ENCODE peak calls at places on chromosomes 5 and 9, in eight cellular contexts. One of them, this sample, is unnamed.

GRCh38 chr5:157487358-157487757 is 27.3 kb downstream of the NIPAL4 start:
- DNase-seq in NCI-H460: no peak
- DNase-seq in midbrain: no peak
- DNase-seq in activated CD4-positive, alpha-beta T cell treated with anti-CD3 and anti-CD28 coated beads, Interleukin-2, amount 50 U/mL, for 48 hours: no peak
- DNase-seq in GM23338: no peak
- DNase-seq in MCF 10A: no peak
- DNase-seq in iPS-NIHi11: no peak
- DNase-seq in NCI-H2227 treated with DMSO at 0.1 percent for 48 hours: no peak
- DNase-seq in this sample: no peak

GRCh38 chr9:97548379-97548778 is 46.9 kb downstream of the TMOD1 start:
- DNase-seq in midbrain: no peak
- DNase-seq in GM23338: no peak
- DNase-seq in NCI-H460: no peak
- DNase-seq in activated CD4-positive, alpha-beta T cell treated with anti-CD3 and anti-CD28 coated beads, Interleukin-2, amount 50 U/mL, for 48 hours: no peak
- DNase-seq in MCF 10A: no peak
- DNase-seq in iPS-NIHi11: no peak
- DNase-seq in NCI-H2227 treated with DMSO at 0.1 percent for 48 hours: no peak
- DNase-seq in this sample: no peak

GRCh38 chr9:68933434-68934318 is 80.2 kb downstream of the PRKACG start:
- DNase-seq in midbrain: no peak
- DNase-seq in NCI-H2227 treated with DMSO at 0.1 percent for 48 hours: no peak
- DNase-seq in GM23338: no peak
- DNase-seq in MCF 10A: no peak
- DNase-seq in NCI-H460: no peak
- DNase-seq in iPS-NIHi11: no peak
- DNase-seq in activated CD4-positive, alpha-beta T cell treated with anti-CD3 and anti-CD28 coated beads, Interleukin-2, amount 50 U/mL, for 48 hours: no peak
- DNase-seq in this sample: no peak

GRCh38 chr5:59003641-59004040 is 420.8 kb downstream of the RAB3C start:
- DNase-seq in activated CD4-positive, alpha-beta T cell treated with anti-CD3 and anti-CD28 coated beads, Interleukin-2, amount 50 U/mL, for 48 hours: no peak
- DNase-seq in iPS-NIHi11: peak
- DNase-seq in NCI-H2227 treated with DMSO at 0.1 percent for 48 hours: no peak
- DNase-seq in GM23338: peak
- DNase-seq in midbrain: no peak
- DNase-seq in NCI-H460: no peak
- DNase-seq in MCF 10A: no peak
- DNase-seq in this sample: no peak

GRCh38 chr9:133609311-133610098 is at the start of gene FAM163B:
- DNase-seq in activated CD4-positive, alpha-beta T cell treated with anti-CD3 and anti-CD28 coated beads, Interleukin-2, amount 50 U/mL, for 48 hours: peak
- DNase-seq in NCI-H460: peak
- DNase-seq in NCI-H2227 treated with DMSO at 0.1 percent for 48 hours: no peak
- DNase-seq in MCF 10A: no peak
- DNase-seq in GM23338: peak
- DNase-seq in iPS-NIHi11: peak
- DNase-seq in midbrain: peak
- DNase-seq in this sample: no peak

GRCh38 chr5:56934325-56934724 is 17.6 kb downstream of the MIER3 start:
- DNase-seq in activated CD4-positive, alpha-beta T cell treated with anti-CD3 and anti-CD28 coated beads, Interleukin-2, amount 50 U/mL, for 48 hours: no peak
- DNase-seq in midbrain: no peak
- DNase-seq in NCI-H460: no peak
- DNase-seq in NCI-H2227 treated with DMSO at 0.1 percent for 48 hours: no peak
- DNase-seq in MCF 10A: no peak
- DNase-seq in iPS-NIHi11: no peak
- DNase-seq in GM23338: no peak
- DNase-seq in this sample: no peak

GRCh38 chr9:137798901-137799629 is 78.5 kb upstream of the CACNA1B start:
- DNase-seq in NCI-H2227 treated with DMSO at 0.1 percent for 48 hours: no peak
- DNase-seq in MCF 10A: no peak
- DNase-seq in GM23338: no peak
- DNase-seq in NCI-H460: no peak
- DNase-seq in activated CD4-positive, alpha-beta T cell treated with anti-CD3 and anti-CD28 coated beads, Interleukin-2, amount 50 U/mL, for 48 hours: no peak
- DNase-seq in midbrain: no peak
- DNase-seq in iPS-NIHi11: no peak
- DNase-seq in this sample: no peak

GRCh38 chr9:2565676-2566340 is 55.8 kb upstream of the VLDLR start:
- DNase-seq in NCI-H460: no peak
- DNase-seq in GM23338: no peak
- DNase-seq in NCI-H2227 treated with DMSO at 0.1 percent for 48 hours: no peak
- DNase-seq in midbrain: no peak
- DNase-seq in MCF 10A: no peak
- DNase-seq in iPS-NIHi11: no peak
- DNase-seq in activated CD4-positive, alpha-beta T cell treated with anti-CD3 and anti-CD28 coated beads, Interleukin-2, amount 50 U/mL, for 48 hours: no peak
- DNase-seq in this sample: no peak

GRCh38 chr9:12819436-12820185 is 44.8 kb downstream of the LURAP1L start:
- DNase-seq in MCF 10A: peak
- DNase-seq in GM23338: peak
- DNase-seq in NCI-H2227 treated with DMSO at 0.1 percent for 48 hours: no peak
- DNase-seq in midbrain: no peak
- DNase-seq in iPS-NIHi11: peak
- DNase-seq in activated CD4-positive, alpha-beta T cell treated with anti-CD3 and anti-CD28 coated beads, Interleukin-2, amount 50 U/mL, for 48 hours: peak
- DNase-seq in NCI-H460: no peak
- DNase-seq in this sample: no peak

GRCh38 chr5:73344835-73345234 is 103.7 kb downstream of the FOXD1 start:
- DNase-seq in midbrain: no peak
- DNase-seq in activated CD4-positive, alpha-beta T cell treated with anti-CD3 and anti-CD28 coated beads, Interleukin-2, amount 50 U/mL, for 48 hours: no peak
- DNase-seq in MCF 10A: no peak
- DNase-seq in GM23338: no peak
- DNase-seq in iPS-NIHi11: no peak
- DNase-seq in NCI-H460: no peak
- DNase-seq in NCI-H2227 treated with DMSO at 0.1 percent for 48 hours: no peak
- DNase-seq in this sample: no peak

GRCh38 chr5:84255318-84255717 is 129.4 kb downstream of the EDIL3 start:
- DNase-seq in midbrain: no peak
- DNase-seq in activated CD4-positive, alpha-beta T cell treated with anti-CD3 and anti-CD28 coated beads, Interleukin-2, amount 50 U/mL, for 48 hours: no peak
- DNase-seq in GM23338: peak
- DNase-seq in NCI-H2227 treated with DMSO at 0.1 percent for 48 hours: no peak
- DNase-seq in MCF 10A: peak
- DNase-seq in iPS-NIHi11: no peak
- DNase-seq in NCI-H460: peak
- DNase-seq in this sample: no peak

GRCh38 chr5:37435261-37435660 is 56.1 kb downstream of the WDR70 start:
- DNase-seq in NCI-H2227 treated with DMSO at 0.1 percent for 48 hours: no peak
- DNase-seq in NCI-H460: no peak
- DNase-seq in MCF 10A: no peak
- DNase-seq in activated CD4-positive, alpha-beta T cell treated with anti-CD3 and anti-CD28 coated beads, Interleukin-2, amount 50 U/mL, for 48 hours: no peak
- DNase-seq in midbrain: no peak
- DNase-seq in GM23338: no peak
- DNase-seq in iPS-NIHi11: no peak
- DNase-seq in this sample: no peak

GRCh38 chr9:79883073-79883645 is 311.4 kb downstream of the TLE4 start:
- DNase-seq in GM23338: no peak
- DNase-seq in MCF 10A: no peak
- DNase-seq in iPS-NIHi11: no peak
- DNase-seq in midbrain: no peak
- DNase-seq in NCI-H2227 treated with DMSO at 0.1 percent for 48 hours: no peak
- DNase-seq in NCI-H460: no peak
- DNase-seq in activated CD4-positive, alpha-beta T cell treated with anti-CD3 and anti-CD28 coated beads, Interleukin-2, amount 50 U/mL, for 48 hours: no peak
- DNase-seq in this sample: no peak

GRCh38 chr5:71748360-71748759 is 29.3 kb downstream of the CARTPT start:
- DNase-seq in iPS-NIHi11: peak
- DNase-seq in midbrain: no peak
- DNase-seq in NCI-H2227 treated with DMSO at 0.1 percent for 48 hours: peak
- DNase-seq in NCI-H460: no peak
- DNase-seq in GM23338: no peak
- DNase-seq in MCF 10A: peak
- DNase-seq in activated CD4-positive, alpha-beta T cell treated with anti-CD3 and anti-CD28 coated beads, Interleukin-2, amount 50 U/mL, for 48 hours: no peak
- DNase-seq in this sample: no peak

GRCh38 chr5:178590141-178590923 is at the start of gene COL23A1:
- DNase-seq in MCF 10A: no peak
- DNase-seq in midbrain: peak
- DNase-seq in NCI-H2227 treated with DMSO at 0.1 percent for 48 hours: no peak
- DNase-seq in NCI-H460: no peak
- DNase-seq in GM23338: peak
- DNase-seq in activated CD4-positive, alpha-beta T cell treated with anti-CD3 and anti-CD28 coated beads, Interleukin-2, amount 50 U/mL, for 48 hours: peak
- DNase-seq in iPS-NIHi11: peak
- DNase-seq in this sample: no peak

GRCh38 chr5:168768172-168768571 is 189.0 kb upstream of the PANK3 start:
- DNase-seq in activated CD4-positive, alpha-beta T cell treated with anti-CD3 and anti-CD28 coated beads, Interleukin-2, amount 50 U/mL, for 48 hours: no peak
- DNase-seq in MCF 10A: no peak
- DNase-seq in NCI-H460: no peak
- DNase-seq in iPS-NIHi11: no peak
- DNase-seq in midbrain: no peak
- DNase-seq in GM23338: no peak
- DNase-seq in NCI-H2227 treated with DMSO at 0.1 percent for 48 hours: no peak
- DNase-seq in this sample: no peak

GRCh38 chr5:96816430-96816939 is 8.7 kb upstream of the ERAP1 start:
- DNase-seq in iPS-NIHi11: peak
- DNase-seq in midbrain: no peak
- DNase-seq in NCI-H460: no peak
- DNase-seq in activated CD4-positive, alpha-beta T cell treated with anti-CD3 and anti-CD28 coated beads, Interleukin-2, amount 50 U/mL, for 48 hours: peak
- DNase-seq in NCI-H2227 treated with DMSO at 0.1 percent for 48 hours: no peak
- DNase-seq in MCF 10A: no peak
- DNase-seq in GM23338: peak
- DNase-seq in this sample: no peak

GRCh38 chr5:88298425-88298824 is 29.8 kb upstream of the TMEM161B start:
- DNase-seq in NCI-H460: no peak
- DNase-seq in GM23338: no peak
- DNase-seq in iPS-NIHi11: no peak
- DNase-seq in MCF 10A: peak
- DNase-seq in midbrain: no peak
- DNase-seq in NCI-H2227 treated with DMSO at 0.1 percent for 48 hours: no peak
- DNase-seq in activated CD4-positive, alpha-beta T cell treated with anti-CD3 and anti-CD28 coated beads, Interleukin-2, amount 50 U/mL, for 48 hours: no peak
- DNase-seq in this sample: no peak

This sample was measured in hippocampal formation.